ENCODE peak calls at places on chromosomes 13 and 19, in seven cellular contexts. A is uterus, B is mammary epithelial cell, L is spleen, X is body of pancreas, Q is RWPE1, D is breast epithelium. P is an unnamed sample.

GRCh38 chr19:48310227-48310626 is 15.1 kb upstream of the EMP3 start:
- DNase-seq in A (no peak), B (no peak), L (no peak), X (no peak), Q (no peak), D (no peak), P (no peak)

GRCh38 chr13:28438598-28439334 is 56.2 kb downstream of the FLT1 start:
- DNase-seq in A (no peak), B (no peak), L (no peak), X (no peak), Q (no peak), D (no peak), P (no peak)

GRCh38 chr19:34172661-34173144 is 399 bp downstream of the LSM14A start:
- DNase-seq in A (peak; percentile 17), B (no peak), L (peak; percentile 91), X (peak; percentile 22), Q (peak; percentile 25), D (no peak), P (peak; percentile 51)

GRCh38 chr19:58545286-58546068 is 1.6 kb downstream of the TRIM28 start:
- DNase-seq in A (no peak), B (no peak), L (no peak), X (no peak), Q (no peak), D (no peak), P (no peak)

GRCh38 chr19:49331616-49332055 is 3.6 kb upstream of the CD37 start:
- DNase-seq in A (no peak), B (peak; percentile 51), L (peak; percentile 91), X (peak; percentile 29), Q (peak; percentile 57), D (peak; percentile 17), P (no peak)

GRCh38 chr19:7793493-7793892 is 30.4 kb downstream of the CLEC4M start:
- DNase-seq in A (no peak), B (no peak), L (no peak), X (no peak), Q (no peak), D (no peak), P (no peak)

GRCh38 chr13:26280295-26280694 is 26.4 kb downstream of the CDK8 start:
- DNase-seq in A (no peak), B (peak; percentile 88), L (no peak), X (no peak), Q (peak; percentile 51), D (no peak), P (no peak)

GRCh38 chr13:31908696-31909386 is 122.7 kb upstream of the FRY start:
- DNase-seq in A (no peak), B (no peak), L (no peak), X (no peak), Q (no peak), D (no peak), P (no peak)

GRCh38 chr13:26719356-26719945 is 41.1 kb downstream of the GPR12 start:
- DNase-seq in A (no peak), B (no peak), L (no peak), X (no peak), Q (no peak), D (no peak), P (no peak)

GRCh38 chr13:23993439-23993980 is 96.2 kb upstream of the C1QTNF9B start:
- DNase-seq in A (no peak), B (no peak), L (no peak), X (no peak), Q (no peak), D (no peak), P (no peak)
- H3K27ac ChIP-seq in A (no peak overlapping the region), B (no peak overlapping the region), L (peak overlapping the region; percentile 80), X (no peak overlapping the region), Q (no peak overlapping the region), D (no peak overlapping the region), P (peak overlapping the region; percentile 85)

GRCh38 chr19:35549879-35550523 is 4.6 kb downstream of the TMEM147 start:
- DNase-seq in A (no peak), B (no peak), L (no peak), X (peak; percentile 85), Q (no peak), D (no peak), P (no peak)
- H3K27ac ChIP-seq in A (no peak overlapping the region), B (no peak overlapping the region), L (no peak overlapping the region), X (no peak overlapping the region), Q (no peak overlapping the region), D (no peak overlapping the region), P (no peak overlapping the region)

GRCh38 chr19:35212241-35212640 is 16.3 kb downstream of the FAM187B start:
- DNase-seq in A (no peak), B (no peak), L (peak; percentile 57), X (no peak), Q (no peak), D (no peak), P (no peak)

GRCh38 chr19:35208121-35208520 is 20.4 kb downstream of the FAM187B start:
- DNase-seq in A (no peak), B (no peak), L (no peak), X (no peak), Q (no peak), D (no peak), P (no peak)

GRCh38 chr19:35207391-35207871 is 21.1 kb downstream of the FAM187B start:
- DNase-seq in A (no peak), B (peak; percentile 48), L (no peak), X (no peak), Q (no peak), D (no peak), P (no peak)

GRCh38 chr19:35211545-35212230 is 16.9 kb downstream of the FAM187B start:
- DNase-seq in A (peak; percentile 48), B (no peak), L (peak; percentile 93), X (peak; percentile 43), Q (no peak), D (peak; percentile 58), P (no peak)

DNA sequence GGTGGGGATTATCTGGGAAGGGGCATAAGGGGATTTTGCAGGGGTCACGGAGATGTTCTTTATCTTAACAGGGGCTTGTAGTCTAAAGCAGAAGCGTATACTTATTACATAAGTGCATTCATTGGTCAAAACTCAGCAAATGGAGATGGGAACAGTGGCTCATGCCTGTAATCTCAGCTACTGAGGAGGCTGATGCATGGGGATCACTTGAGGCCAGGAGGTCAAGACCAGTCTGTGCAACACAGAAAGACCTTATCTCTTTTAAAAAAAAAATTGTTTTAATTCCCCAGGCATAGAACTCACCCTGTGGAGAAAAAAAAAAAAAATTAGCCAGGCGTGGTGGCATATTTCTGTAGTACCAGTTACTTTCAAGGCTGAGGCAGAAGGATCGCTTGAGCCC is 18.9 kb downstream of the FAM187B start:
- DNase-seq in A (no peak), B (no peak), L (no peak), X (no peak), Q (no peak), D (no peak), P (no peak)
- H3K27ac ChIP-seq in A (no peak overlapping the region), B (no peak overlapping the region), L (peak overlapping the region; percentile 88), X (no peak overlapping the region), Q (no peak overlapping the region), D (no peak overlapping the region), P (no peak overlapping the region)

GRCh38 chr19:6232567-6232966 is 47.2 kb downstream of the MLLT1 start:
- DNase-seq in A (no peak), B (peak; percentile 64), L (no peak), X (no peak), Q (peak; percentile 46), D (no peak), P (no peak)

GRCh38 chr19:6235031-6235951 is 44.5 kb downstream of the MLLT1 start:
- DNase-seq in A (no peak), B (no peak), L (peak; percentile 71), X (no peak), Q (no peak), D (no peak), P (no peak)

GRCh38 chr19:6234527-6234926 is 45.2 kb downstream of the MLLT1 start:
- DNase-seq in A (no peak), B (no peak), L (no peak), X (no peak), Q (no peak), D (no peak), P (no peak)

GRCh38 chr19:6233051-6233826 is 46.5 kb downstream of the MLLT1 start:
- DNase-seq in A (peak; percentile 84), B (no peak), L (peak; percentile 81), X (peak; percentile 80), Q (no peak), D (peak; percentile 85), P (no peak)

GRCh38 chr19:6233827-6234511 is 45.8 kb downstream of the MLLT1 start:
- DNase-seq in A (peak; percentile 65), B (no peak), L (peak; percentile 89), X (peak; percentile 47), Q (no peak), D (no peak), P (no peak)
- H3K27ac ChIP-seq in A (peak overlapping the region; percentile 73), B (no peak overlapping the region), L (peak overlapping the region; percentile 85), X (peak overlapping the region; percentile 58), Q (peak overlapping the region; percentile 99), D (peak overlapping the region; percentile 85), P (no peak overlapping the region)

GRCh38 chr19:41528106-41528505 is 47.9 kb upstream of the CEACAM21 start:
- DNase-seq in A (no peak), B (peak; percentile 56), L (no peak), X (no peak), Q (no peak), D (no peak), P (no peak)
- H3K27ac ChIP-seq in A (no peak overlapping the region), B (no peak overlapping the region), L (peak overlapping the region; percentile 16), X (no peak overlapping the region), Q (no peak overlapping the region), D (no peak overlapping the region), P (no peak overlapping the region)

DNA sequence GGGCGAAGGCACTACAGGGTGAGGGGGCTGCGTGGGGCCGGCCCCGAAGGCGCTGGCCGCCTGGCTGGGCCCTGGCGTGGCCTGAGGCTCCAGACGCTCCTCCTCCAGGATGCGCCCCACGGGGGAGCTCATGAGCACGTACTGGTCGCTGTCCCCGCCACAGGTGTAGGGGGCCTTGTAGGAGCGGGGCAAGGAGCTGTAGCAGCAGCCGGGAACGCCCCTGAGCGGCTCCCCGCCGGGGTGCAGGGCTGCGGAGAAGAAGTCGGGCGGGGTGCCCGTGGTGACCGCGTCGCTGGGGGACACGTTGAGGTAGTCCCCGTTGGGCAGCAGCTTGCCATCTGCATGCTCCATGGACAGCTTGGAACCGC is 3.0 kb downstream of the IRS2 start:
- DNase-seq in A (no peak), B (no peak), L (no peak), X (no peak), Q (no peak), D (no peak), P (no peak)
- H3K27ac ChIP-seq in A (no peak overlapping the region), B (no peak overlapping the region), L (peak overlapping the region; percentile 96), X (no peak overlapping the region), Q (peak overlapping the region; percentile 95), D (peak overlapping the region; percentile 100), P (no peak overlapping the region)

P was measured in substantia nigra.